ENCODE peak calls at places on chromosomes 11 and 22, in four cellular contexts. N, A, Z and E are unnamed samples.

GRCh38 chr22:50531546-50532352 is 1.9 kb upstream of the TYMP start:
- DNase-seq in Z (no peak), A (no peak), N (no peak), E (peak; percentile 68)

GRCh38 chr11:63488789-63489188 is 2.2 kb downstream of the PLAAT5 start:
- DNase-seq in Z (no peak), N (no peak), A (no peak), E (no peak)

GRCh38 chr22:21949948-21950347 is 2.7 kb downstream of the PPM1F start:
- DNase-seq in N (peak; percentile 50), A (no peak), Z (no peak), E (no peak)

GRCh38 chr11:35622070-35622469 is 3.8 kb downstream of the FJX1 start:
- DNase-seq in Z (no peak), A (peak; percentile 6), N (no peak), E (no peak)

GRCh38 chr11:76770642-76771445 is 12.3 kb upstream of the TSKU start:
- DNase-seq in A (peak; percentile 69), N (no peak), Z (no peak), E (no peak)

GRCh38 chr11:12634329-12634728 is 39.9 kb upstream of the TEAD1 start:
- DNase-seq in Z (no peak), A (no peak), N (no peak), E (no peak)

GRCh38 chr22:48574776-48575566 is 1252.7 kb downstream of the BRD1 start:
- DNase-seq in Z (no peak), N (no peak), A (peak; percentile 58), E (peak; percentile 79)

GRCh38 chr22:30240541-30241417 is 5.8 kb downstream of the LIF start:
- DNase-seq in A (no peak), N (no peak), Z (no peak), E (no peak)

GRCh38 chr11:17368551-17368950 is 17.0 kb downstream of the NCR3LG1 start:
- DNase-seq in N (no peak), Z (no peak), A (no peak), E (no peak)

GRCh38 chr11:32353884-32354283 is 81.5 kb downstream of the WT1 start:
- DNase-seq in A (no peak), Z (no peak), N (peak; percentile 12), E (no peak)

GRCh38 chr11:124077266-124077665 is 36.1 kb upstream of the OR10G7 start:
- DNase-seq in Z (no peak), A (no peak), N (no peak), E (no peak)

GRCh38 chr11:771617-772204 is 5.6 kb downstream of the GATD1 start:
- DNase-seq in N (no peak), A (no peak), Z (no peak), E (peak; percentile 14)

GRCh38 chr11:773425-773824 is 3.9 kb downstream of the GATD1 start:
- DNase-seq in Z (no peak), N (no peak), A (no peak), E (no peak)

GRCh38 chr11:772429-773390 is 4.6 kb downstream of the GATD1 start:
- DNase-seq in Z (no peak), A (no peak), N (no peak), E (peak; percentile 12)

GRCh38 chr11:769887-770641 is 7.2 kb downstream of the GATD1 start:
- DNase-seq in A (no peak), N (no peak), Z (no peak), E (no peak)

GRCh38 chr11:770642-771616 is 6.4 kb downstream of the GATD1 start:
- DNase-seq in Z (no peak), A (no peak), N (no peak), E (peak; percentile 10)
- TF ChIP-seq NR2C2 in Z (no peak), A (no peak), N (no peak), E (no peak)

GRCh38 chr11:112211556-112211955 is 14.7 kb upstream of the PTS start:
- DNase-seq in N (no peak), A (no peak), Z (no peak), E (no peak)
- TF ChIP-seq NR2C2 in N (no peak), A (no peak), Z (no peak), E (no peak)

GRCh38 chr11:61256710-61257482 is 15.9 kb downstream of the PGA5 start:
- DNase-seq in A (no peak), Z (no peak), N (no peak), E (no peak)

GRCh38 chr11:61259363-61259762 is 18.4 kb downstream of the PGA5 start:
- DNase-seq in A (no peak), N (no peak), Z (no peak), E (no peak)

GRCh38 chr11:61258546-61258945 is 17.6 kb downstream of the PGA5 start:
- DNase-seq in A (no peak), N (no peak), Z (no peak), E (no peak)

GRCh38 chr11:61254403-61255025 is 13.5 kb downstream of the PGA5 start:
- DNase-seq in Z (peak; percentile 25), N (peak; percentile 80), A (peak; percentile 57), E (peak; percentile 85)
- TF ChIP-seq NR2C2 in Z (no peak), N (no peak), A (no peak), E (no peak)

DNA sequence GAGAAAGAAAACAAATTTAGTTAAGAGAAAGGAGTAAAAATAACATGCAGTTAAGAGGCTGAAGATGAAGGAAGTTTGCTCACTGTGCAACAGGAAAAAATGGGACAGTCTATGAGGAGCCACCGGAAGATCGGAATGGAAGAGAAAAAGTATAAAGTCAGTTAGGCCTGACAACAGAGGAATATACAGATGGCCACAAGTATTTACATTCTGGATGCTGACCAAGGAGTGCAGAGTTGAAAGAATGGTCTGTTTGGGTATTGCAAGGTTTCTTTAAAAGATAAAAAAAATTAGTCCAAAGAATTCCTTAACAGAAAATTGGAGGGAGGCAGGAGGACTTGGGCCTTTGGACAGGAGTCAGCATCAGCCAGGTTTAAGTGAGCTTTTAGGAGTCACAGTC is 37.5 kb downstream of the RBFOX2 start:
- DNase-seq in Z (no peak), N (no peak), A (no peak), E (no peak)
- TF ChIP-seq NR2C2 in Z (no peak), N (no peak), A (no peak), E (no peak)

GRCh38 chr11:116991491-116991890 is 106.7 kb downstream of the SIK3 start:
- DNase-seq in A (no peak), Z (no peak), N (no peak), E (no peak)
- TF ChIP-seq NR2C2 in A (no peak), Z (no peak), N (no peak), E (no peak)

DNA sequence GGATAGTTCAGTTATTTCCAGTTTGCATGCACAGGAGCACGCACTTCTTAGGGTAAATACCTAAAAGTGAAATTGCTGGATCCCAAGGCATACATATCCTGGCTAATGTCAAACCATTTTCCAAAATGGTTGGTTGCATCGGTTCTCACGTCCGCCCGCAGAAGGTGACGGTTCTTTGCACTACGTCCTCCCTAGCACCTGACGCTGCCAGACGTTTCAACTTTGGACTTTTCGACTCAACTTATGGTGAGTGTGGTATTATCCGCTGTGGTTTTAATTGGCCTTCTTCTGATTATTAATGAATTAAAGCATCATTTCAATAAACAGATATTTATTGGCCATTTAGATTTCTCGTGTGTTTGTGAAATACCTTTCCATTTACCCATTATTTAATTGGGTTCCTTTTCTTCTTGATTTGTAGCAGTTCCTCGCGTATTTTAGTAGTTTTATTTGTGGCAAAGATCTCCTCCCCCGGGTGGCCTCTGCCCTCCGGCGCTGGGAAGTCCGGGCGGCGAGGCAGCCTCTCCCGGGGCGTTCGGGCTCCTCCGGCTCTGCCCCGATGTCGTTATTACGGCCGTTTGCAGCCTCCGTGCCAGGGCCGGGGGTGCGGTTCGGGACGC is at the start of gene JHY:
- DNase-seq in N (no peak), Z (no peak), A (no peak), E (no peak)
- TF ChIP-seq NR2C2 in N (no peak), Z (no peak), A (no peak), E (no peak)

GRCh38 chr11:122023614-122024250 is 92.3 kb downstream of the BLID start:
- DNase-seq in Z (no peak), A (no peak), N (no peak), E (no peak)

GRCh38 chr11:122020902-122021301 is 95.1 kb downstream of the BLID start:
- DNase-seq in A (no peak), N (no peak), Z (no peak), E (no peak)

GRCh38 chr11:122024278-122024677 is 91.7 kb downstream of the BLID start:
- DNase-seq in Z (no peak), A (no peak), N (no peak), E (no peak)

GRCh38 chr11:122022646-122023045 is 93.4 kb downstream of the BLID start:
- DNase-seq in N (no peak), A (no peak), Z (no peak), E (no peak)

DNA sequence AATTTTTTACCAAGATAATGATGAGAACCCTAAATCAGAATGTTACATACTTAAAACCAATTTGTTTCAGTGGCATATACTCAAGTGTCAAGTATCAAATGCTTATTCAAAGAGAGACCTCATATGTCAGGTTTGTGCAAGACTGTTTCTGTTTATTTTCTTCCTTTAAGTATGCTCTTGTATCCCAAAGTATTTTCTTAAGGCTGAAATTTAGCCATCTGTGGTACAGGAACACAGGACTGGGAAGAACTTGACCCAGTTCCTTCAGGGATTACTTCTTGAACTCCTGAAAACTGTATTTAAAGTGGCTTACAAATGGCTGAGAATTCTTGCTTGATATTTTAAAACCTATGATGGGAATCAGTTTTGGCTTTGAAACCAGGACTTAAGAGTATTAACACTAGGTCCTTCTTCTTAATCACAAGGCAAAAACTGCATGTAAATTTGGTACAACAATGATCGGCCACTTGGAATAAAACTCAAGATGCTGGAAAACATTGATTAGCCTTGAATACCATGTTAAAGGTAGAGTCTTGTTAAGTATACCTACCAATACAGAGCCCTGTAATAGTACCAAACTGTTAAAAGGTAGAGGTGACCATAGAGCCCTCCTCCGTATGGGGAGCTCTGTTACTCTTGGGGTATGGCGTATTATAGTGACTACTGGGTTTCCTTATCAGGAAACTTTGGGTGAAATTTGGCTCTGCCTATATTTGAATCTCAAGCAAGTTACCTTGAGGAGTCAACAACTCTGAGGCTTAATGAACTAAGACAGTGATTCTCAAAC is 95.9 kb downstream of the BLID start:
- DNase-seq in N (no peak), A (no peak), Z (no peak), E (no peak)
- TF ChIP-seq NR2C2 in N (no peak), A (no peak), Z (no peak), E (no peak)